ENCODE peak calls at places on chromosomes 11 and 22, in four cellular contexts. D is fibroblast of lung, Y is tibial nerve, A is fibroblast of mammary gland. J is an unnamed sample.
A peak's percentile ranks its signal among the peaks of the same experiment; 100 is the strongest.

GRCh38 chr11:128157423-128158298 is 429.7 kb downstream of the ETS1 start:
- DNase-seq in D (peak; percentile 71), Y (no peak), A (peak; percentile 83), J (peak; percentile 90)

GRCh38 chr11:2732261-2732939 is 32.6 kb upstream of the KCNQ1OT1 start:
- DNase-seq in D (no peak), Y (no peak), A (no peak), J (no peak)

GRCh38 chr11:118924591-118925585 is 838 bp downstream of the BCL9L start:
- DNase-seq in D (peak; percentile 42), Y (no peak), A (peak; percentile 28), J (peak; percentile 49)

GRCh38 chr11:133082851-133083488 is 449.3 kb downstream of the OPCML start:
- DNase-seq in D (peak; percentile 45), Y (no peak), A (peak; percentile 21), J (peak; percentile 24)

GRCh38 chr11:78810489-78811090 is 235.9 kb upstream of the NARS2 start:
- DNase-seq in D (no peak), Y (no peak), A (no peak), J (no peak)

GRCh38 chr11:12029738-12030363 is 21.4 kb upstream of the DKK3 start:
- DNase-seq in D (no peak), Y (no peak), A (peak; percentile 73), J (no peak)

GRCh38 chr11:134530826-134531225 is 118.8 kb upstream of the B3GAT1 start:
- DNase-seq in D (no peak), Y (no peak), A (no peak), J (no peak)

GRCh38 chr11:1864831-1865665 is 12.2 kb downstream of the LSP1 start:
- DNase-seq in D (no peak), Y (no peak), A (no peak), J (no peak)

GRCh38 chr11:115132829-115133228 is 371.4 kb downstream of the CADM1 start:
- DNase-seq in D (no peak), Y (no peak), A (no peak), J (no peak)

GRCh38 chr11:15663778-15664218 is 549.1 kb downstream of the INSC start:
- DNase-seq in D (no peak), Y (no peak), A (no peak), J (no peak)

GRCh38 chr11:115959098-115959497 is 454.9 kb upstream of the CADM1 start:
- DNase-seq in D (peak; percentile 16), Y (no peak), A (no peak), J (no peak)

GRCh38 chr22:21686634-21687393 is 21.0 kb downstream of the PPIL2 start:
- DNase-seq in D (no peak), Y (no peak), A (no peak), J (no peak)

GRCh38 chr22:48244388-48245118 is 1482.1 kb downstream of the TBC1D22A start:
- DNase-seq in D (no peak), Y (no peak), A (no peak), J (no peak)

GRCh38 chr11:118921929-118922744 is 3.6 kb downstream of the BCL9L start:
- DNase-seq in D (peak; percentile 66), Y (peak; percentile 59), A (peak; percentile 74), J (peak; percentile 96)

GRCh38 chr11:92703431-92703830 is 266.0 kb upstream of the MTNR1B start:
- DNase-seq in D (peak; percentile 71), Y (no peak), A (peak; percentile 29), J (peak; percentile 49)

GRCh38 chr11:65425105-65425970 is 2.7 kb downstream of the NEAT1 start:
- DNase-seq in D (peak; percentile 83), Y (no peak), A (peak; percentile 76), J (peak; percentile 77)

GRCh38 chr11:117833401-117833891 is 8.9 kb upstream of the FXYD2 start:
- DNase-seq in D (no peak), Y (no peak), A (no peak), J (no peak)

GRCh38 chr11:5679811-5680210 is 5.1 kb downstream of the TRIM5 start:
- DNase-seq in D (peak; percentile 15), Y (no peak), A (no peak), J (peak; percentile 4)

GRCh38 chr11:95922536-95923440 is 1.1 kb downstream of the MTMR2 start:
- DNase-seq in D (no peak), Y (no peak), A (peak; percentile 22), J (peak; percentile 11)

GRCh38 chr22:44330188-44330726 is 17.5 kb upstream of the SHISAL1 start:
- DNase-seq in D (no peak), Y (no peak), A (no peak), J (no peak)

GRCh38 chr11:24134879-24135588 is 361.8 kb upstream of the LUZP2 start:
- DNase-seq in D (no peak), Y (no peak), A (peak; percentile 6), J (no peak)

GRCh38 chr22:19514831-19515565 is 9.2 kb downstream of the CLDN5 start:
- DNase-seq in D (no peak), Y (no peak), A (peak; percentile 15), J (peak; percentile 43)

GRCh38 chr11:61048368-61049065 is 53.8 kb upstream of the CD5 start:
- DNase-seq in D (no peak), Y (no peak), A (no peak), J (no peak)
- TF ChIP-seq CTCF in D (no peak), Y (no peak), A (no peak), J (no peak)

DNA sequence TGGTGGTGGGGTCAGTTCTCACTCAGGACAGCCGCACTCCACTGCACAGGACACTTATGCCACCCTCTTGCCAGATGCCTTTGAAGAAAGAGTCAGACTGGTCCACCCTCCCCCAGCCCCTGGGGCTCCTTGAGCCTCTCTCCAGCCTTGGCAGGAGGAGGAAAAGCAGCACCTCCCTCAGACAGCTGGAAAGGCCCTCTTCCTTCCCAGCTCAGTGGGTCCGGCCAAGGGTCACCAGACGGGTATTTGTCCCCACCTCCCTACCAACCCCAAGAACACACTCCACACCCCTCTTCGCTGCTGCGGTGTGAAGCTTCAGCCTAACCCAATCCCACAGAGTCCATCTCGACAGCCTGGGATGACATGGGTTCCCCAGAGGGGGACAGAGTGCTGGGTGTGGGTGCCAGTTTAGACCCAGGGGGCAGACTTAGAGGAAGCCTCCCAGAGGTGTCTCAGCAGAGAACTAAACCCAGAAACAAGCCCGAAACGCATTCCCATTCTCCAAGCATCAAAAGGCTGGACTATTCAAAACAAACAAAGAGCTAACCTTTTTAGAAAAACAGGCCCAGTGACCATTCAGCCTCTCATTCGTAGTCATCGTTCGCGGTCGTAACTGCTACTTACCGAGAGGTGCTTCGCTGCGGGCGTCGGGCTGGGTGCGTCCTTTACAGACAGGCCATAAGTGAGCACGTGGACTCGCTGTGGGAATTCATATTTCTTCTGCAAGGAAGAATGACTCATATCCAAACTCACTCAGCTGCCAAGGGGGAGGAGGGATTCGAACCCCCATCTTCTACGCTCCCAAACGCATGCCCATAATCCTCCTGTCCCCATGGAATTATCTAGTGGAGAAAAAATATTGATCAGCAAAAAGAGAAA is 57.5 kb upstream of the ANO1 start:
- DNase-seq in D (peak; percentile 66), Y (no peak), A (peak; percentile 36), J (peak; percentile 39)
- H3K4me3 ChIP-seq in D (no peak overlapping the region), Y (no peak overlapping the region), A (no peak overlapping the region), J (no peak overlapping the region)

GRCh38 chr22:45969414-45969799 is 7.6 kb downstream of the WNT7B start:
- DNase-seq in D (no peak), Y (no peak), A (no peak), J (peak; percentile 16)

GRCh38 chr22:45971389-45972028 is 5.5 kb downstream of the WNT7B start:
- DNase-seq in D (peak; percentile 14), Y (no peak), A (no peak), J (no peak)

GRCh38 chr22:45972091-45972867 is 4.7 kb downstream of the WNT7B start:
- DNase-seq in D (peak; percentile 58), Y (no peak), A (no peak), J (no peak)

GRCh38 chr22:45969801-45970464 is 7.0 kb downstream of the WNT7B start:
- DNase-seq in D (peak; percentile 25), Y (no peak), A (no peak), J (no peak)

DNA sequence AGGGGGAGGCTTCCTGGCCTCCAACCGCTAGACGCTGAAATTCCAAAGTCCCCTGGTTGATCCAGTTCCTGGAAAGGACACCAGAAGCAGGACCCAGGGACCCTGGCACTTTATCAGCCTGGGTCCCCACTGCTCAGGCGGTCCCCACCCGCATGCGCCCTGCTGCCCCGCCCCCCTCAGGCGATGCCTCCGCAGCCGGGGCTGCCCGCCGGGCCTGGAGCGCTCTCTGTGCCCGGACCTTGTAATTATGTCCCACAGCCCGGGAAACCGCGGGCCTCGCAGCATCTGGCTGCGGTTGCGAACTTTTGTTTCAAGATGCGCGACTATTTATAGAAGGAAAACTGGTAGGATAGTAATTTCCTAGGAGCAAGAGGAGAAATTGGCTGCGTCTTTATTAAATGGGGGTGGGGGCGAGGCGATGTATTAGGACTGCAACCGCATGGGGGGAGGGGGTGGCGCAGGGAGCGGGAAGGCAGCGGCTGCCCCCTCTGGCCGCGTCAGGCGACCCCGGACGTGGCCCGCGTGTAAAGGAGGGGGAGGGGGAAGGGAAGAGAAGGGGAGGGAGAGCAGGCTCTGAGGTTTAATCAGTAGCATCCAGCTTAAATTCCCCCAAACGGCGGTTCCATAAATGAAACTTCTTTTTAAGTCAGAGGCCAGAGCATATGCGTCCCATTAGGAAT is 6.1 kb downstream of the WNT7B start:
- DNase-seq in D (peak; percentile 72), Y (no peak), A (peak; percentile 47), J (no peak)
- TF ChIP-seq CTCF in D (no peak), Y (no peak), A (no peak), J (no peak)

GRCh38 chr11:82932564-82932963 is 31.0 kb downstream of the DDIAS start:
- DNase-seq in D (no peak), Y (no peak), A (no peak), J (no peak)

GRCh38 chr11:82930734-82931133 is 29.2 kb downstream of the DDIAS start:
- DNase-seq in D (no peak), Y (no peak), A (no peak), J (no peak)

GRCh38 chr11:82929121-82929520 is 27.6 kb downstream of the DDIAS start:
- DNase-seq in D (no peak), Y (no peak), A (no peak), J (no peak)

GRCh38 chr11:82927264-82927880 is 25.8 kb downstream of the DDIAS start:
- DNase-seq in D (peak; percentile 51), Y (no peak), A (peak; percentile 68), J (peak; percentile 75)

GRCh38 chr11:82930229-82930628 is 28.7 kb downstream of the DDIAS start:
- DNase-seq in D (no peak), Y (no peak), A (no peak), J (no peak)
- H3K4me3 ChIP-seq in D (no peak overlapping the region), Y (no peak overlapping the region), A (no peak overlapping the region), J (no peak overlapping the region)

GRCh38 chr22:27257987-27258386 is 543.6 kb downstream of the MN1 start:
- DNase-seq in D (no peak), Y (no peak), A (no peak), J (no peak)
- TF ChIP-seq CTCF in D (no peak), Y (no peak), A (no peak), J (no peak)